ENCODE peak calls at places on chromosomes 1 and 21, in nine cellular contexts. C is iPS DF 6.9; L is CD4-positive, CD25-positive, alpha-beta regulatory T cell; V is fibroblast of the aortic adventitia; U is MM.1S; S is AG04450; Q is neuronal stem cell; Z is uterus; K is mesenchymal stem cell. H is an unnamed sample.

GRCh38 chr1:115458426-115459114 is 120.5 kb upstream of the NGF start:
- DNase-seq in U (no peak), K (no peak), C (no peak), L (no peak), V (no peak), Q (no peak), Z (no peak), S (no peak), H (no peak)

GRCh38 chr1:196400478-196401453 is 207.5 kb downstream of the KCNT2 start:
- DNase-seq in Z (peak), U (no peak), C (no peak), K (peak), L (no peak), S (no peak), Q (no peak), V (peak), H (no peak)

GRCh38 chr1:94383966-94384408 is 34.2 kb upstream of the ABCD3 start:
- DNase-seq in Q (no peak), L (no peak), S (peak), Z (no peak), V (peak), U (no peak), C (no peak), K (peak), H (no peak)

GRCh38 chr1:210726621-210727020 is 397.9 kb downstream of the HHAT start:
- DNase-seq in C (peak), K (peak), S (peak), L (no peak), Z (no peak), V (no peak), U (peak), Q (peak), H (peak)

GRCh38 chr1:29237906-29238600 is 1.7 kb downstream of the PTPRU start:
- DNase-seq in V (peak), U (no peak), L (no peak), C (no peak), Q (no peak), K (peak), S (no peak), Z (peak), H (no peak)

GRCh38 chr1:226738421-226738994 is 574 bp downstream of the ITPKB start:
- DNase-seq in L (peak), V (peak), Z (peak), Q (no peak), S (no peak), U (peak), K (peak), C (no peak), H (no peak)

GRCh38 chr1:100606438-100606837 is 68.5 kb downstream of the GPR88 start:
- DNase-seq in S (no peak), V (peak), Q (no peak), L (no peak), K (peak), Z (no peak), U (no peak), C (peak), H (no peak)

GRCh38 chr1:243547906-243548305 is 292.1 kb downstream of the SDCCAG8 start:
- DNase-seq in L (no peak), C (no peak), K (no peak), S (no peak), V (no peak), U (no peak), Z (no peak), Q (no peak), H (no peak)

GRCh38 chr21:44647222-44647552 is 973 bp downstream of the KRTAP10-11 start:
- DNase-seq in V (no peak), S (no peak), U (no peak), Q (no peak), Z (no peak), L (no peak), K (no peak), C (no peak), H (no peak)

GRCh38 chr1:6822530-6823359 is 37.5 kb downstream of the CAMTA1 start:
- DNase-seq in V (no peak), S (no peak), Q (no peak), C (no peak), K (peak), U (peak), Z (no peak), L (no peak), H (no peak)

GRCh38 chr1:200905411-200906052 is 10.8 kb downstream of the INAVA start:
- DNase-seq in L (no peak), K (peak), U (peak), S (no peak), Q (no peak), Z (no peak), C (no peak), V (no peak), H (peak)

GRCh38 chr1:29469457-29469856 is 233.1 kb downstream of the PTPRU start:
- DNase-seq in K (no peak), C (no peak), V (no peak), S (no peak), Z (peak), L (no peak), Q (no peak), U (no peak), H (no peak)

GRCh38 chr1:96845464-96845863 is 123.9 kb downstream of the PTBP2 start:
- DNase-seq in Z (no peak), S (no peak), L (no peak), C (peak), K (peak), U (no peak), Q (no peak), V (no peak), H (peak)

GRCh38 chr1:94606471-94606870 is 64.9 kb upstream of the F3 start:
- DNase-seq in V (no peak), K (no peak), U (no peak), L (no peak), C (no peak), Z (no peak), Q (no peak), S (no peak), H (no peak)

GRCh38 chr1:228161381-228161780 is 4.2 kb upstream of the IBA57 start:
- DNase-seq in U (no peak), C (no peak), K (no peak), L (no peak), Z (no peak), S (no peak), Q (no peak), V (peak), H (no peak)

GRCh38 chr21:45562965-45563364 is 20.7 kb upstream of the SLC19A1 start:
- DNase-seq in V (no peak), L (no peak), S (no peak), K (peak), Q (no peak), C (no peak), U (no peak), Z (no peak), H (no peak)

GRCh38 chr1:12548279-12549105 is 69.5 kb downstream of the DHRS3 start:
- DNase-seq in K (no peak), L (no peak), Q (no peak), C (no peak), U (no peak), V (no peak), Z (no peak), S (no peak), H (no peak)

GRCh38 chr1:41776896-41777431 is 141.8 kb downstream of the HIVEP3 start:
- DNase-seq in K (no peak), L (no peak), V (no peak), Q (no peak), C (no peak), Z (no peak), U (no peak), S (no peak), H (no peak)

GRCh38 chr1:241447056-241447649 is 72.4 kb downstream of the FH start:
- DNase-seq in V (no peak), C (no peak), L (no peak), S (no peak), Q (no peak), Z (no peak), K (peak), U (no peak), H (no peak)

GRCh38 chr1:240178366-240178765 is 86.7 kb downstream of the FMN2 start:
- DNase-seq in L (no peak), S (no peak), Z (no peak), Q (no peak), K (no peak), C (no peak), V (no peak), U (no peak), H (no peak)

GRCh38 chr1:160520582-160520981 is 2.5 kb downstream of the SLAMF6 start:
- DNase-seq in U (no peak), S (no peak), Q (no peak), Z (no peak), L (no peak), V (no peak), C (no peak), K (no peak), H (no peak)

GRCh38 chr1:212975607-212975918 is 25.2 kb downstream of the VASH2 start:
- DNase-seq in Q (no peak), C (no peak), L (no peak), K (peak), Z (no peak), S (no peak), U (no peak), V (no peak), H (no peak)

GRCh38 chr1:204461331-204462228 is 33.0 kb downstream of the PIK3C2B start:
- DNase-seq in U (no peak), S (no peak), C (no peak), K (no peak), V (no peak), L (no peak), Z (no peak), Q (no peak), H (peak)

GRCh38 chr1:46798820-46799219 is at the start of gene CYP4B1:
- DNase-seq in U (no peak), K (no peak), L (no peak), Z (peak), Q (no peak), C (no peak), V (peak), S (no peak), H (no peak)

GRCh38 chr1:93715529-93716126 is 34.0 kb upstream of the BCAR3 start:
- DNase-seq in Q (no peak), K (peak), V (no peak), Z (no peak), S (no peak), C (no peak), U (no peak), L (no peak), H (peak)

GRCh38 chr1:228403231-228403631 is 3.4 kb downstream of the TRIM11 start:
- DNase-seq in K (no peak), Z (no peak), V (no peak), Q (no peak), U (no peak), C (no peak), S (no peak), L (no peak), H (no peak)

DNA sequence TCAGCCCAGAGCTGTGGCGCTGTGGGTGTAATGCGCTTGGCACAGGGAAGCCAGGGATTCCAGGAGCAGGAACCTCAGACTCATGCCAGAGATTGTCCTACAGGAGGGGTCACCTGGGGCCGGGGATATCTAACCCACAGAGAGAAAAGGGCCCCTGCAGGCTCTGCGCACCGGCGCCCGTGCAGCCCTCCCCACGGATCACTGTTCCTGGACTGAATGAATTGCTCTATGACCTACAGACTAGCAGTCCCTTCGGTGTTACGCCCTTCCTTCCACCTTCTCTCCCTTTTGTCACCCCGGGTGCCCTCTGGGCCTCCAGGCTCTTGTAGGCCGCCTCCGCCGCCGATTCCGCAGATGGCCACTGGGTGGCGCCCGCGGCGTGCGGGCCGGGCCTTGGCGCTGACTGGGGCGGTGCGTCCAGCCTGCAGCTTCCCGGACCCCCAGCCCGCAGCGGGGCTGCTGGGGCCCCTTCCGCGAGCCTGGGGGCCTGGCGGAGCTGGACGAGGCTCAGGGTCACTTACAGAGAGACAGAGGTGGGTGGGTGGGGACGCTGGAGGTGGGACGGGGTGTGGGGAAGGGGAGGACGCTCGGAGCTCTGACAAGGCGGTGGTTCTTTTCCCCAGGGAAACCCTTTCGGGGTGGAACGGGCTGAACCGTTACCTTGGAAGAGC is 101.3 kb downstream of the IER5 start:
- DNase-seq in L (peak), S (no peak), Q (peak), V (peak), U (peak), Z (peak), C (peak), K (peak), H (peak)
- H3K4me3 ChIP-seq in L (no peak), S (peak), Q (no peak), V (peak), U (peak), Z (peak), C (peak), K (no peak), H (no peak)

GRCh38 chr1:156656779-156657160 is 14.9 kb downstream of the BCAN start:
- DNase-seq in K (peak), L (no peak), U (no peak), Z (peak), S (no peak), V (no peak), Q (no peak), C (no peak), H (no peak)
- H3K4me3 ChIP-seq in K (peak), L (peak), U (no peak), Z (peak), S (peak), V (peak), Q (peak), C (peak), H (no peak)

DNA sequence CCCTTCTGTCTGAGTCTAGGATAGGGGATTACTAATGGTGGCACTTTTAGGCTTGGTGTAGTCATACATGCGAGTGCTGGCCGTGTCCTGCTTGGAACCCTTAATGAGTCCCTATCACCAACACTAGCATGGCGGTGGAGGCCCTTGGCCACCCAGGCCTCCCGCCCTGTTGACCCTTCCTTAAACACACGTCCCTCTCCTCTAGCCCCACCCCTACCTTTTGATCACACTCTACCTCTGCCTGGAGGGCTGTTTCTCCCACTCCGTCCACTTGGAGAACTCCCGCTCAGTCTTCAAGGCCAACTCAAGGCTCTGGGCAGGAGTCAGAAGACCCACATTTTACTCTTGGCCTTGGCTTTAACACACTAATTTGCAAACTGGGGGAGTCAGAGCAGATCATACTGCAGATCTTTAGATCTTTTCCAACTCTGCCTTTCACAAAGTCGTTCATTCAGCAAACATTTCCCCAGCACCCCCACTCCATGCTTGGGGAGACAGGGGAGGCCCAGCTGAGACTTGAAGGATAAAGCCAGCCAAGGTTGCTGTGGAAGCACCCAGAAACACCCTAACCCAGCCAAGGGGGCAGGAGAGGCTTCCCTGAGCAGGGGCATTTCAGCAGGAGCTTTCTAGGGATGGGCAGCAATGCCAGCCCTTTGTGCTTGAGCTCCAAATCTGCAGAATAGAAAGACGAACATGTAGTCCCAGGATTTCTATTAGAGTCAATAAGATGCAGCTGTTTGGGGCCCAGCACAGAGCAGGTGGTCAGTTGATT is 1.9 kb downstream of the PODN start:
- DNase-seq in S (no peak), C (no peak), U (no peak), Z (no peak), K (no peak), Q (no peak), L (no peak), V (no peak), H (no peak)
- H3K4me3 ChIP-seq in S (no peak), C (no peak), U (no peak), Z (peak), K (peak), Q (no peak), L (no peak), V (peak), H (no peak)

GRCh38 chr1:66294692-66295384 is 239.1 kb upstream of the SGIP1 start:
- DNase-seq in V (peak), S (no peak), U (no peak), K (peak), C (no peak), L (no peak), Q (no peak), Z (peak), H (no peak)

GRCh38 chr1:66292944-66293343 is 241.0 kb upstream of the SGIP1 start:
- DNase-seq in S (no peak), K (no peak), Z (no peak), V (no peak), Q (no peak), L (no peak), C (no peak), U (no peak), H (no peak)

GRCh38 chr1:66291047-66291864 is 242.7 kb upstream of the SGIP1 start:
- DNase-seq in K (no peak), S (no peak), Z (no peak), C (no peak), U (peak), V (peak), L (no peak), Q (no peak), H (no peak)

GRCh38 chr1:66295821-66296220 is 238.1 kb upstream of the SGIP1 start:
- DNase-seq in C (no peak), Z (no peak), V (no peak), S (no peak), U (no peak), K (no peak), Q (no peak), L (no peak), H (no peak)

DNA sequence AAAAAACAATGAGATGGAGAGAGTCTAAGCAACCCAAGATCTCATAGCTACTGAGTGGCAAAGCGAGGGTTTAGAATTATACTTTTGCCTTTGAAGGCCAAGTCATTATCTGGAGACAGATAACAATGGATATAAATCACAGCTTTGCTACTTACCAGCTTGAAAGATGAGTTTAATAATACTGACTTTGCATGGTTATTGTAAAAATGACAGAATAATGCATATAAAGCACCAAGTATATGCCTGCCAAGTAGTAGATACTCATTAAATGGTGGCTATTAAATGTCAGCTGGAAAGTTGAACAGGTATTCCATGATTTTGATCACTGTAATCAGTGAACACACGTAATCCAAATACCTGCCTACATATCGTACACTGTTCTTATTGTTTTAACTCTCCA is 241.6 kb upstream of the SGIP1 start:
- DNase-seq in K (no peak), Z (no peak), V (no peak), S (no peak), U (no peak), Q (no peak), C (no peak), L (no peak), H (no peak)
- H3K4me3 ChIP-seq in K (no peak), Z (no peak), V (no peak), S (no peak), U (no peak), Q (no peak), C (no peak), L (no peak), H (no peak)